ENCODE peak calls at places on chromosome 10, in five cellular contexts. W is PC-3, U is GM23248, S is neuronal stem cell, A is adipocyte. X is an unnamed sample.

GRCh38 chr10:132406181-132406580 is 9.2 kb downstream of the PWWP2B start:
- DNase-seq in S (no peak), U (no peak), W (no peak), A (no peak), X (peak; percentile 63)

GRCh38 chr10:34121125-34121973 is 693.7 kb downstream of the PARD3 start:
- DNase-seq in S (no peak), A (peak; percentile 34), W (no peak), U (no peak), X (no peak)

GRCh38 chr10:91635401-91636400 is 2.8 kb upstream of the PPP1R3C start:
- DNase-seq in U (peak; percentile 93), A (peak; percentile 95), W (peak; percentile 81), S (peak; percentile 40), X (no peak)

GRCh38 chr10:71075759-71076472 is 136.5 kb upstream of the UNC5B start:
- DNase-seq in A (no peak), U (no peak), W (no peak), S (no peak), X (peak; percentile 58)

GRCh38 chr10:36803229-36803628 is 322.2 kb upstream of the ANKRD30A start:
- DNase-seq in S (no peak), W (no peak), U (no peak), A (no peak), X (no peak)

GRCh38 chr10:78537018-78537417 is 503.4 kb downstream of the RPS24 start:
- DNase-seq in A (no peak), U (no peak), W (no peak), S (no peak), X (no peak)

GRCh38 chr10:34667177-34667576 is 147.9 kb downstream of the PARD3 start:
- DNase-seq in A (no peak), S (no peak), U (no peak), W (peak; percentile 39), X (no peak)

GRCh38 chr10:97788552-97789442 is 17.0 kb upstream of the SFRP5 start:
- DNase-seq in U (no peak), S (no peak), A (no peak), W (no peak), X (peak; percentile 75)

GRCh38 chr10:20708305-20708704 is 188.8 kb downstream of the NEBL start:
- DNase-seq in W (no peak), U (no peak), A (no peak), S (no peak), X (no peak)

GRCh38 chr10:61188691-61189090 is 244.7 kb upstream of the RHOBTB1 start:
- DNase-seq in S (no peak), W (peak; percentile 16), U (no peak), A (no peak), X (no peak)

GRCh38 chr10:69214666-69215131 is 5.4 kb upstream of the HKDC1 start:
- DNase-seq in U (no peak), W (no peak), A (no peak), S (no peak), X (no peak)

GRCh38 chr10:115969591-115969990 is 303.4 kb downstream of the GFRA1 start:
- DNase-seq in U (peak; percentile 49), A (no peak), W (no peak), S (no peak), X (no peak)

GRCh38 chr10:122413325-122413724 is 38.8 kb downstream of the PLEKHA1 start:
- DNase-seq in U (no peak), S (no peak), W (no peak), A (no peak), X (no peak)

GRCh38 chr10:122404576-122404975 is 30.1 kb downstream of the PLEKHA1 start:
- DNase-seq in A (no peak), S (no peak), W (no peak), U (no peak), X (no peak)

GRCh38 chr10:122402548-122403131 is 28.1 kb downstream of the PLEKHA1 start:
- DNase-seq in U (no peak), S (no peak), A (no peak), W (no peak), X (no peak)

GRCh38 chr10:122407375-122408125 is 33.0 kb downstream of the PLEKHA1 start:
- DNase-seq in S (no peak), A (peak; percentile 55), W (no peak), U (peak; percentile 81), X (no peak)
- H3K4me1 ChIP-seq in S (no peaks in the 10 kb centered on the region), A (peaks cover 4% of the 10 kb centered on the region), W (no peaks in the 10 kb centered on the region), U (peaks cover 9% of the 10 kb centered on the region), X (no peaks in the 10 kb centered on the region)

GRCh38 chr10:314871-315270 is 179.6 kb downstream of the ZMYND11 start:
- DNase-seq in U (no peak), S (no peak), W (no peak), A (no peak), X (no peak)
- H3K4me3 ChIP-seq in U (no peak overlapping the region), S (no peak overlapping the region), W (no peak overlapping the region), A (no peak overlapping the region), X (no peak overlapping the region)

DNA sequence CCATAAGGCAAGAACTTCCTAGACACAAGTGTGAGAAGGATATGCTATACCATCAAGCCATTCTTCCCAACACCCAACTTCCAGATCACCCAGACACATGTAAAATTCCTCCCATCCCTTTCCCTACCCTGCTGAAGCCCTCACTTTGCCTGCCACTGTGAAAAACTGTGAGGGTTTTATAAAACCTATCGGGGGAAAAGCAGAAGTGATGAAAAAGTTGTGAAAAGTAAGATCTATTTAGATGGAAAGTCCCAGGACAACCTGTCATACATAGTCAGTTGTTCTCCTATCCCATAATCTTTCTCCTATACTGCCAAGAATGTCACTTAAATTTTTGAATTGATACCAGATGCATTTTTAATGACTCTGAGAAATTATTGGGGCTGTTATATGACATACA is 39.0 kb upstream of the PPP3CB start:
- DNase-seq in U (no peak), S (no peak), A (no peak), W (no peak), X (no peak)
- H3K9ac ChIP-seq in U (no peak overlapping the region), S (no peak overlapping the region), A (no peak overlapping the region), W (no peak overlapping the region), X (no peak overlapping the region)

GRCh38 chr10:44960482-44961230 is 1.1 kb downstream of the RASSF4 start:
- DNase-seq in U (no peak), W (no peak), S (no peak), A (no peak), X (no peak)
- H3K4me1 ChIP-seq in U (peaks cover 6% of the 10 kb centered on the region), W (peaks cover 19% of the 10 kb centered on the region), S (peaks cover 39% of the 10 kb centered on the region), A (peaks cover 85% of the 10 kb centered on the region), X (peaks cover 52% of the 10 kb centered on the region)

GRCh38 chr10:75233444-75234016 is 2.2 kb downstream of the COMTD1 start:
- DNase-seq in U (peak; percentile 35), A (no peak), W (peak; percentile 49), S (no peak), X (no peak)
- H3K4me3 ChIP-seq in U (no peak overlapping the region), A (no peak overlapping the region), W (peak overlapping the region; percentile 55), S (peak overlapping the region; percentile 73), X (no peak overlapping the region)

GRCh38 chr10:101067356-101068083 is 5.7 kb downstream of the KAZALD1 start:
- DNase-seq in U (peak; percentile 86), A (peak; percentile 94), W (peak; percentile 87), S (peak; percentile 83), X (peak; percentile 84)

GRCh38 chr10:101066890-101067355 is 5.1 kb downstream of the KAZALD1 start:
- DNase-seq in W (no peak), U (peak; percentile 60), S (no peak), A (no peak), X (peak; percentile 76)

GRCh38 chr10:101071266-101071884 is 9.6 kb downstream of the KAZALD1 start:
- DNase-seq in A (no peak), S (no peak), U (peak; percentile 82), W (no peak), X (no peak)

GRCh38 chr10:101070098-101070497 is 8.3 kb downstream of the KAZALD1 start:
- DNase-seq in A (no peak), U (peak; percentile 57), W (peak; percentile 17), S (no peak), X (no peak)

GRCh38 chr10:101069441-101069840 is 7.7 kb downstream of the KAZALD1 start:
- DNase-seq in A (no peak), W (no peak), S (no peak), U (no peak), X (no peak)
- H3K9ac ChIP-seq in A (no peak overlapping the region), W (no peak overlapping the region), S (no peak overlapping the region), U (no peak overlapping the region), X (no peak overlapping the region)

GRCh38 chr10:125014086-125014830 is 72.3 kb downstream of the ZRANB1 start:
- DNase-seq in S (no peak), W (no peak), U (no peak), A (no peak), X (peak; percentile 72)

GRCh38 chr10:125011926-125012705 is 70.2 kb downstream of the ZRANB1 start:
- DNase-seq in A (no peak), W (no peak), U (peak; percentile 27), S (no peak), X (peak; percentile 80)

GRCh38 chr10:125011171-125011925 is 69.4 kb downstream of the ZRANB1 start:
- DNase-seq in U (no peak), W (peak; percentile 25), A (no peak), S (no peak), X (peak; percentile 22)

GRCh38 chr10:125013529-125013872 is 71.6 kb downstream of the ZRANB1 start:
- DNase-seq in W (no peak), U (no peak), A (no peak), S (no peak), X (peak; percentile 50)

DNA sequence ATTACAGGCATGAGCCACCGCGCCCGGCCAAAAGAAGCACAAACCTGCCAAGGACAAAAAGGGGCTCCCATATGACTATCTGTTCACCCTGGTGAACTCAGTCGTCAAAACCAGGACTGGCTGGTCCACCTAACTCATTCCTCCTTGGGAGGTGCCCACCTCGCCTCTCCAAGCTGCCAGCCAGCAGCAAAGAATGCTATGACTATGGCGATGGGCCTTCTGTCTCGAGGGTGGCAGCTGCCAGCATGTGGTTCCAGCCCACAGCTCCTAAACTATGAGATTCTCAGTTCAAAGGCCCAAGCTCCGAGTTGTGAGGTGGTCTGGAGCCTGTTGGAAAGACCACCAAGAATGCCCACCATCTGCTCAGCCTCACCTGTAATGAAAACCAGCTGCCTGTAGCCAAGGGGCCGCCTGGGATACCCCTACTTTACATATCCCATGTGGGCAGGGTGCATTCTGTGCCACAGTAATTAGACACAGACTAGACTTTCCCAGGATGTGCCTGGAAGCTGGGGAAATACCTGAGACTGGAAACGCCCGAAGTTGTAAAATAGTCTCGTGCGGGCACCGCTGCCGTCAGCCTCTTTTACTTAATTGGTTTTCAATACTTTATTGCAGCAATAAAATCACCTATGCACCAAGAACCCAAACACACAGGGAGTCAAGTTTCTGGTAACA is 71.1 kb downstream of the ZRANB1 start:
- DNase-seq in U (no peak), W (no peak), S (no peak), A (no peak), X (peak; percentile 35)
- H3K4me1 ChIP-seq in U (no peaks in the 10 kb centered on the region), W (peaks cover 8% of the 10 kb centered on the region), S (peaks cover 17% of the 10 kb centered on the region), A (peaks cover 31% of the 10 kb centered on the region), X (peaks cover 22% of the 10 kb centered on the region)

X was measured in kidney.